ENCODE peak calls at places on chromosome 3, in ten cellular contexts. P is effector CD4-positive, alpha-beta T cell; G is GM20000; K is dermis microvascular lymphatic vessel endothelial cell; H is activated T-helper 1 cell treated with Interleukin-2 at 50 U/mL for 16 hours; O is C1 segment of cervical spinal cord; E is nucleus accumbens; A is stimulated activated CD4-positive, alpha-beta T cell treated with anti-CD3 and anti-CD28 coated beads, Interleukin-2, amount 100 ng/mL, for 48 hours; T is cardiac muscle cell; Z is left ventricle myocardium inferior. S is an unnamed sample.

GRCh38 chr3:9340450-9341009 is 22.3 kb upstream of the THUMPD3 start:
- DNase-seq in P (no peak), G (no peak), K (peak), H (no peak), O (no peak), E (no peak), A (no peak), T (no peak), Z (no peak), S (no peak)

GRCh38 chr3:167882057-167882667 is 146.6 kb downstream of the SERPINI1 start:
- DNase-seq in P (no peak), G (peak), K (peak), H (no peak), O (no peak), E (no peak), A (no peak), T (peak), Z (no peak), S (no peak)

GRCh38 chr3:47283596-47284364 is 1.0 kb downstream of the KLHL18 start:
- DNase-seq in P (no peak), G (no peak), K (peak), H (no peak), O (peak), E (no peak), A (peak), T (peak), Z (no peak), S (no peak)

GRCh38 chr3:113947372-113948014 is at the start of gene ZDHHC23:
- DNase-seq in P (peak), G (peak), K (peak), H (peak), O (peak), E (peak), A (peak), T (peak), Z (peak), S (peak)

GRCh38 chr3:112604536-112604935 is 36.4 kb downstream of the CCDC80 start:
- DNase-seq in P (no peak), G (no peak), K (peak), H (no peak), O (no peak), E (no peak), A (no peak), T (no peak), Z (no peak), S (no peak)

GRCh38 chr3:189260556-189261493 is 89.1 kb downstream of the TPRG1 start:
- DNase-seq in P (no peak), G (no peak), K (no peak), H (no peak), O (no peak), E (no peak), A (no peak), T (no peak), Z (peak), S (no peak)

GRCh38 chr3:13475871-13476590 is 4.1 kb upstream of the HDAC11 start:
- DNase-seq in P (no peak), G (no peak), K (no peak), H (no peak), O (no peak), E (no peak), A (no peak), T (no peak), Z (no peak), S (no peak)

GRCh38 chr3:29239377-29239776 is 41.5 kb upstream of the RBMS3 start:
- DNase-seq in P (no peak), G (no peak), K (peak), H (no peak), O (no peak), E (no peak), A (no peak), T (no peak), Z (no peak), S (no peak)

GRCh38 chr3:173891272-173892100 is 493.9 kb downstream of the NLGN1 start:
- DNase-seq in P (no peak), G (no peak), K (peak), H (no peak), O (no peak), E (no peak), A (no peak), T (no peak), Z (no peak), S (no peak)

GRCh38 chr3:9351709-9352126 is 11.1 kb upstream of the THUMPD3 start:
- DNase-seq in P (no peak), G (no peak), K (no peak), H (no peak), O (no peak), E (no peak), A (no peak), T (no peak), Z (no peak), S (no peak)

GRCh38 chr3:71064976-71065763 is 518.4 kb downstream of the FOXP1 start:
- DNase-seq in P (peak), G (peak), K (peak), H (peak), O (peak), E (peak), A (no peak), T (peak), Z (peak), S (peak)

GRCh38 chr3:24145481-24145880 is 200.4 kb downstream of the NR1D2 start:
- DNase-seq in P (no peak), G (no peak), K (no peak), H (no peak), O (no peak), E (no peak), A (no peak), T (no peak), Z (no peak), S (no peak)

GRCh38 chr3:185813691-185814215 is 11.1 kb downstream of the IGF2BP2 start:
- DNase-seq in P (no peak), G (no peak), K (no peak), H (no peak), O (no peak), E (no peak), A (no peak), T (peak), Z (no peak), S (no peak)

GRCh38 chr3:127170794-127171193 is 22.1 kb upstream of the PRR23E start:
- DNase-seq in P (no peak), G (no peak), K (no peak), H (no peak), O (no peak), E (no peak), A (no peak), T (no peak), Z (no peak), S (no peak)

GRCh38 chr3:111594205-111594604 is 941 bp downstream of the ZBED2 start:
- DNase-seq in P (no peak), G (peak), K (no peak), H (no peak), O (no peak), E (no peak), A (no peak), T (no peak), Z (no peak), S (no peak)

GRCh38 chr3:198080521-198081384 is 120.7 kb downstream of the LMLN start:
- DNase-seq in P (peak), G (peak), K (peak), H (peak), O (peak), E (peak), A (peak), T (peak), Z (peak), S (peak)

GRCh38 chr3:125231895-125232294 is 19.3 kb upstream of the SLC12A8 start:
- DNase-seq in P (no peak), G (no peak), K (peak), H (no peak), O (no peak), E (no peak), A (no peak), T (no peak), Z (no peak), S (no peak)

S was measured in activated T-helper 9 cell treated with anti-CD3 and anti-CD28 coated beads, Interleukin-2, amount 50 U/mL, for 16 hours.